ENCODE peak calls at places on chromosomes 3 and 15, in five cellular contexts. P is ovary, N is fibroblast of lung, S is mucosa of descending colon, T is progenitor cell of endocrine pancreas. W is an unnamed sample.

GRCh38 chr3:176293277-176293676 is 904.0 kb downstream of the TBL1XR1 start:
- DNase-seq in S (no peak), N (peak; percentile 12), T (no peak), P (no peak), W (no peak)

GRCh38 chr3:45950686-45951600 is 7.7 kb downstream of the CXCR6 start:
- DNase-seq in S (no peak), P (no peak), N (no peak), T (no peak), W (no peak)

GRCh38 chr15:55774113-55774970 is 31.4 kb upstream of the PRTG start:
- DNase-seq in S (no peak), T (peak; percentile 25), N (peak; percentile 27), P (peak; percentile 28), W (peak; percentile 58)

GRCh38 chr3:82000773-82001172 is 239.3 kb upstream of the GBE1 start:
- DNase-seq in P (no peak), S (no peak), N (no peak), T (no peak), W (no peak)

GRCh38 chr3:128878556-128879124 is 780 bp upstream of the ACAD9 start:
- DNase-seq in S (no peak), T (no peak), P (peak; percentile 34), N (peak; percentile 67), W (peak; percentile 51)

GRCh38 chr3:127044996-127045395 is 62.1 kb downstream of the PLXNA1 start:
- DNase-seq in S (peak; percentile 41), P (no peak), N (peak; percentile 8), T (no peak), W (peak; percentile 33)

GRCh38 chr15:76865548-76865991 is 39.6 kb downstream of the SCAPER start:
- DNase-seq in S (no peak), P (no peak), N (no peak), T (no peak), W (no peak)

GRCh38 chr3:139532996-139533395 is 6.5 kb downstream of the RBP1 start:
- DNase-seq in S (no peak), N (no peak), P (peak; percentile 42), T (no peak), W (no peak)

GRCh38 chr3:148238421-148238821 is 459.3 kb upstream of the AGTR1 start:
- DNase-seq in P (no peak), S (no peak), T (no peak), N (no peak), W (no peak)

GRCh38 chr15:99345832-99346462 is 94.7 kb downstream of the LRRC28 start:
- DNase-seq in T (no peak), S (no peak), P (no peak), N (no peak), W (no peak)

GRCh38 chr3:43153189-43154083 is 47.6 kb upstream of the POMGNT2 start:
- DNase-seq in T (no peak), S (peak; percentile 72), P (peak; percentile 96), N (peak; percentile 100), W (no peak)
- TF ChIP-seq CTCF in T (no peak), S (no peak), P (peak; percentile 26), N (peak; percentile 29), W (no peak)

DNA sequence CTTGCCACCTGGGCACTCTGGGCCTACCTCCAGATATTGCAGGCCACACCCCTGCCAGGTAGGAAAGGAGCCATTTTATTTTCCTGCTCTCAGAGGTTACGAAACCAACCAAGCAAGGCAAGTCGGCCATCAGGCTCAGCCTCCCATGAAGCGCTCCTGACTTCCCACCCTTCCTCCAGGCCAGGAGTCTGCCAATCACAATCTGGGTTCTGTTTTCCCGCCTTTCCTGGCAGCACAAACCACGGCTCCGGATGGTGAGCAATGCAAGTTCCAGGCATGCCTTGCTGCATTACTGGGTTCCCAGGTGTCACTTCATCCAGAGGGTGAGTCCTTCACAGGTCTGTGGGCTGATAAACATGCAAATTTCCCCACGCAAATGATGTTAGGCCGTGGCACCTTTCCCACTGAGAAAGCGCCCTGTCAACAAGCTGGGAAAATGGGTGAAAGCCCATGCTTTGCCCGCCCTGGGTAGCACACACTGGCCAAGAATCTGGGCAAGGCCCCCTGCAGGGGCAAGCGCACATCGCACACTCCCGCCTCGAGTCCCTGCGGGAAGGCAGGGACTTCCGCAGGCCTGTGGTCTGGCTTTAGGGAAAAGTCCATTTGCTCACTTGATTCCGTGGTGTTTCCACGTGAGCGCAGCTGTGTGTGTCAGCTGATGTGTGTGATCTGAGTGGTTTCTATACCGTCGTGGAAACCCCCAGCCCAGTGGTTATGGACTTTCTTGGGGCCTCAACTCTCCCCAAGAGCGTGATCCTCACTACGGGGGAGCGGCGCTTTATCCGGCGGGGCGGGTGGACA is 61.6 kb upstream of the RYK start:
- DNase-seq in P (peak; percentile 48), T (no peak), S (no peak), N (no peak), W (peak; percentile 94)
- TF ChIP-seq CTCF in P (no peak), T (peak; percentile 40), S (no peak), N (no peak), W (peak; percentile 6)

DNA sequence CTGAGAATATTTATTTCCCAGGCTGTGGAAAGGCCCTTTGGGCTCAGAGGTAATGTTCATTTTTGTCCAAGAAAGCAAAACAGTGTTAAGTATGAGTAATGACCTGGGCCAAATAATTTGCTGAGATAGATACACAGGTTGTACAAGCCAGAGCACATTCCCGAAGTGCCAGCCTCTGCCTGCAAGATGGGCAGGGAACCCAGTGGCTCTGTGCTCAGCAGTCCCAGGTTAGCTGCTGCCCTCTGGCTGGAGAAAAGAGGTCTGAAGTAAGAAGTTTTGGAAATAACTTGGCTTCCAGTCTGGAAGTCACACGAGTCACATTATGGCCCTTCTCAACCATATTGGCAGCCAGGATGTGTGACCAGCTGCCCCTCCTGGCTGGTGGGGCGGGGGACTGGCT is 20.2 kb downstream of the MYZAP start:
- DNase-seq in N (peak; percentile 40), S (no peak), P (no peak), T (no peak), W (peak; percentile 84)
- TF ChIP-seq CTCF in N (no peak), S (no peak), P (no peak), T (peak; percentile 23), W (peak; percentile 51)

GRCh38 chr15:70361891-70362290 is 264.2 kb upstream of the TLE3 start:
- DNase-seq in N (no peak), P (no peak), S (no peak), T (no peak), W (no peak)

GRCh38 chr15:70361106-70361505 is 263.4 kb upstream of the TLE3 start:
- DNase-seq in S (no peak), T (no peak), N (no peak), P (no peak), W (no peak)

GRCh38 chr15:70358871-70359647 is 261.3 kb upstream of the TLE3 start:
- DNase-seq in P (no peak), T (no peak), S (no peak), N (no peak), W (no peak)

GRCh38 chr15:70362350-70362749 is 264.6 kb upstream of the TLE3 start:
- DNase-seq in S (no peak), N (no peak), P (no peak), T (no peak), W (no peak)

GRCh38 chr15:70362911-70363310 is 265.2 kb upstream of the TLE3 start:
- DNase-seq in T (no peak), P (peak; percentile 40), S (no peak), N (peak; percentile 43), W (peak; percentile 34)
- TF ChIP-seq CTCF in T (peak; percentile 75), P (no peak), S (no peak), N (peak; percentile 69), W (peak; percentile 17)

DNA sequence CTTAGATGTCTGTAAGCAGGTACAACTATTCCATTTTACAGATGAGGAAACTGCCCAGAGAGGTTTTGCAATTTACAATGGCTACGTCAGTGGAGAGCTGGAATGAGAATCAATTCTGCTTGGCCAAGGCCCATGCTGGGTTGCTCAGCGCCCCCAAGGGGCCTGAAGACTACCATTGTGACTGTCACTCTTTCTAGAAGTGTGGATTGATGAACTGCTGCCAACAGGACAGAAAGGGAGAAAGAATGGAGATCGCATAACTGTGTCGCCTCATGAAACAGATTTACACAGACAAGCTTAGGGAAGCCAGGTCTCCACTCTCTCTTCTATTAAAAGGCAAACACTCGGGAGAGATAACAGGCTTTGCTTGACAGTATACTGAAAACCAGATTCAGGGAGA is 160.0 kb downstream of the STT3B start:
- DNase-seq in P (no peak), N (no peak), S (no peak), T (no peak), W (no peak)
- TF ChIP-seq CTCF in P (no peak), N (no peak), S (no peak), T (no peak), W (no peak)

GRCh38 chr15:97483232-97483631 is 477.3 kb upstream of the ARRDC4 start:
- DNase-seq in N (no peak), P (no peak), S (no peak), T (no peak), W (no peak)

GRCh38 chr15:97479957-97480356 is 480.5 kb upstream of the ARRDC4 start:
- DNase-seq in P (no peak), T (no peak), N (no peak), S (no peak), W (no peak)

DNA sequence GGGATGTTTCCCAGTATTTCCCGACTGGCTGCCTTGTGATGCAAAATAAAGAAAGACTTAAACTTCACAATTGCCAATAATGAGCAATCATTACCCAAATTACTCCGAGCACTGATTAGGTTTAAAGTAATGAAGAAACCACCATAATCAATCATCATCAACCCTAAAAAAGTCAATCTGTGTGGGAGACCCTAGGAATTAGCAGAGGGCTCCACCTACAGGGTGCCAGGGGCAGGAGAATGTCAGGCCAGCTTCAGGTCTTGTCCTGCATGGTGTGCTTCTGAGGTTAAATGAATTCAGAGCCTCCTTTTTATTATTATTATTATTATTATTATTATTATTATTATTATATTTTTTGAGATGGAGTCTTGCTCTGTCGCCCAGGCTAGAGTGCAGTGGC is 478.0 kb upstream of the ARRDC4 start:
- DNase-seq in P (no peak), N (no peak), S (no peak), T (no peak), W (no peak)
- TF ChIP-seq CTCF in P (no peak), N (no peak), S (no peak), T (peak; percentile 64), W (peak; percentile 12)

GRCh38 chr15:82624438-82624837 is 22.7 kb downstream of the CPEB1 start:
- DNase-seq in S (no peak), P (no peak), T (no peak), N (no peak), W (no peak)

GRCh38 chr15:82624008-82624407 is 23.2 kb downstream of the CPEB1 start:
- DNase-seq in S (no peak), N (no peak), T (no peak), P (no peak), W (no peak)

GRCh38 chr15:82625136-82625535 is 22.0 kb downstream of the CPEB1 start:
- DNase-seq in P (no peak), S (no peak), T (no peak), N (no peak), W (no peak)

GRCh38 chr15:82621970-82622369 is 25.2 kb downstream of the CPEB1 start:
- DNase-seq in N (no peak), T (no peak), S (no peak), P (no peak), W (peak; percentile 8)
- TF ChIP-seq CTCF in N (no peak), T (no peak), S (no peak), P (no peak), W (no peak)

DNA sequence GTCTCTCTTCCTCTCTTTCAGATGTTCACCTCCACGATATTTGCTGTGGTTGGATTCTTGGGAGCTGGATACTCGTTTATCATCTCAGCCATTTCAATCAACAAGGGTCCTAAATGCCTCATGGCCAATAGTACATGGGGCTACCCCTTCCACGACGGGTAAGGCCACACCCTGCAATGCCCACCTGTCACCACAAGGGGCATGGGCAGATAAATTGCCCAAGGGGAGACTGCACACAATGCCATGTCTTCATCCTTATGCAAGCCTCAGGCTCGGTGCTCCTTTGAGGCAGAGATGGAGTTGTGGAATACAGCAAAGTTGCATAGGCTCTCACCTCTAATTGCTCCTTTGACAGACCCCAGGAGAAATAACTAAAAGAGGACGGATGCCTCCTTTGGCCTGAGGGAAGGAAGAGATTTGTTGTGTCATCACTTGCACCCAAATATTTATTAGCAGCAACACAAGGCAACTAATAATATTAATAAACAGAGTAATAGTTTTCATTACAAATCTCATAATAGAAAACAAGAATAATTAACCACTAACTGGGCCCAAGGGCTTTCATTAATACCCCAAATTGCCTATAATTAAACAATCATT is 13.2 kb downstream of the TM4SF4 start:
- DNase-seq in T (peak; percentile 18), S (no peak), N (no peak), P (no peak), W (peak; percentile 37)
- TF ChIP-seq CTCF in T (peak; percentile 53), S (no peak), N (no peak), P (no peak), W (peak; percentile 16)